ENCODE peak calls at places on chromosomes 3 and 15, in ten cellular contexts. X is GM10248; M is fibroblast of villous mesenchyme; R is CD4-positive, alpha-beta T cell; A is neural crest cell; S is GM12865; O is HCT116; K is pancreas; D is choroid plexus epithelial cell; C is MCF 10A. F is an unnamed sample.

GRCh38 chr15:96626936-96627577 is 296.6 kb downstream of the NR2F2 start:
- DNase-seq in X (no peak), M (peak; percentile 7), R (no peak), A (peak; percentile 9), S (no peak), O (no peak), K (no peak), D (no peak), C (no peak), F (no peak)

GRCh38 chr3:53495518-53496501 is 1.4 kb downstream of the CACNA1D start:
- DNase-seq in X (peak; percentile 31), M (no peak), R (no peak), A (no peak), S (no peak), O (no peak), K (peak; percentile 77), D (no peak), C (no peak), F (no peak)

GRCh38 chr3:103195201-103195600 is 760.4 kb downstream of the ZPLD1 start:
- DNase-seq in X (no peak), M (no peak), R (no peak), A (no peak), S (no peak), O (no peak), K (no peak), D (peak; percentile 12), C (no peak), F (no peak)

GRCh38 chr15:65980824-65981456 is 111.6 kb downstream of the RAB11A start:
- DNase-seq in X (peak; percentile 65), M (peak; percentile 75), R (no peak), A (peak; percentile 40), S (peak; percentile 50), O (peak; percentile 56), K (no peak), D (peak; percentile 92), C (peak; percentile 75), F (peak; percentile 30)

GRCh38 chr15:66742286-66742685 is 40.2 kb downstream of the SMAD6 start:
- DNase-seq in X (no peak), M (no peak), R (no peak), A (no peak), S (no peak), O (no peak), K (no peak), D (no peak), C (no peak), F (no peak)

GRCh38 chr3:167406876-167407492 is 26.9 kb upstream of the ZBBX start:
- DNase-seq in X (peak; percentile 3), M (peak; percentile 28), R (no peak), A (peak; percentile 26), S (peak; percentile 13), O (peak; percentile 58), K (peak; percentile 41), D (peak; percentile 38), C (peak; percentile 85), F (peak; percentile 24)

GRCh38 chr3:185439745-185440466 is 58.9 kb downstream of the TMEM41A start:
- DNase-seq in X (no peak), M (no peak), R (no peak), A (no peak), S (no peak), O (no peak), K (no peak), D (no peak), C (no peak), F (no peak)

GRCh38 chr15:42858999-42859789 is 61.4 kb downstream of the TTBK2 start:
- DNase-seq in X (no peak), M (no peak), R (no peak), A (no peak), S (no peak), O (no peak), K (no peak), D (peak; percentile 20), C (no peak), F (no peak)

GRCh38 chr3:161339517-161340500 is 31.5 kb downstream of the SPTSSB start:
- DNase-seq in X (no peak), M (no peak), R (no peak), A (no peak), S (no peak), O (no peak), K (no peak), D (no peak), C (no peak), F (no peak)

GRCh38 chr3:184134746-184135148 is 411 bp upstream of the EIF2B5 start:
- DNase-seq in X (no peak), M (no peak), R (peak; percentile 8), A (no peak), S (peak; percentile 13), O (no peak), K (no peak), D (peak; percentile 35), C (no peak), F (no peak)

GRCh38 chr15:89758283-89758682 is 7.2 kb upstream of the MESP1 start:
- DNase-seq in X (no peak), M (no peak), R (no peak), A (no peak), S (no peak), O (no peak), K (no peak), D (no peak), C (no peak), F (no peak)

GRCh38 chr3:150567328-150567727 is 20.7 kb downstream of the EIF2A start:
- DNase-seq in X (no peak), M (no peak), R (no peak), A (no peak), S (no peak), O (no peak), K (no peak), D (no peak), C (no peak), F (no peak)

DNA sequence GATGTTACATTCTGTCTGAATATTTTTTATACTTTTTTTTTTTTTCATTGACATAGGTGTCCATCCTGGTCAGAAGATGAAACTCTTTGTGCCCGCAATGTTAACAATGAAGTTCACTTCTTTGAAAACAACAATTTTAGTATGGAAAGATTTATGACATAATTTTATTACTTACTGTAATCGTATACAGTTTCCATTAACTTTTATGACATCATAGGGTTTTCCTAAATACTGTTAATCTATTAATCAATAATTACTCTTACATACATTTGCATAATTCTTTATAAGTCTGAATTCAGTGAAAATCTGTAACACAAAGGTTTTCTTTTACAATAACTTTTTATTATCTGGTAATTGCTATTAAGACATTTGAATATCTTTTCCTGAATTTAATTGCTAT is 17.7 kb downstream of the EIF2A start:
- DNase-seq in X (no peak), M (no peak), R (no peak), A (no peak), S (no peak), O (no peak), K (no peak), D (no peak), C (no peak), F (no peak)
- TF ChIP-seq CTCF in X (no peak), M (no peak), R (no peak), A (no peak), S (no peak), O (no peak), K (no peak), D (no peak), C (no peak), F (no peak)

GRCh38 chr3:128592891-128593290 is 57.7 kb downstream of the RPN1 start:
- DNase-seq in X (no peak), M (no peak), R (no peak), A (no peak), S (no peak), O (no peak), K (no peak), D (no peak), C (no peak), F (no peak)

GRCh38 chr3:128587391-128587790 is 63.2 kb downstream of the RPN1 start:
- DNase-seq in X (no peak), M (no peak), R (no peak), A (no peak), S (no peak), O (no peak), K (no peak), D (no peak), C (no peak), F (no peak)

GRCh38 chr3:128591728-128592426 is 58.7 kb downstream of the RPN1 start:
- DNase-seq in X (no peak), M (no peak), R (no peak), A (no peak), S (no peak), O (no peak), K (no peak), D (no peak), C (no peak), F (no peak)

GRCh38 chr3:128588147-128588546 is 62.5 kb downstream of the RPN1 start:
- DNase-seq in X (no peak), M (no peak), R (no peak), A (no peak), S (no peak), O (no peak), K (no peak), D (no peak), C (no peak), F (no peak)

GRCh38 chr3:128590948-128591347 is 59.7 kb downstream of the RPN1 start:
- DNase-seq in X (no peak), M (peak; percentile 10), R (no peak), A (no peak), S (no peak), O (no peak), K (no peak), D (no peak), C (no peak), F (no peak)
- TF ChIP-seq CTCF in X (no peak), M (peak; percentile 39), R (no peak), A (no peak), S (no peak), O (peak; percentile 44), K (no peak), D (peak; percentile 25), C (no peak), F (no peak)

GRCh38 chr3:11735638-11736037 is 91.9 kb upstream of the VGLL4 start:
- DNase-seq in X (no peak), M (no peak), R (no peak), A (no peak), S (no peak), O (no peak), K (no peak), D (no peak), C (no peak), F (no peak)
- TF ChIP-seq CTCF in X (no peak), M (no peak), R (no peak), A (no peak), S (no peak), O (peak; percentile 2), K (no peak), D (no peak), C (no peak), F (no peak)

DNA sequence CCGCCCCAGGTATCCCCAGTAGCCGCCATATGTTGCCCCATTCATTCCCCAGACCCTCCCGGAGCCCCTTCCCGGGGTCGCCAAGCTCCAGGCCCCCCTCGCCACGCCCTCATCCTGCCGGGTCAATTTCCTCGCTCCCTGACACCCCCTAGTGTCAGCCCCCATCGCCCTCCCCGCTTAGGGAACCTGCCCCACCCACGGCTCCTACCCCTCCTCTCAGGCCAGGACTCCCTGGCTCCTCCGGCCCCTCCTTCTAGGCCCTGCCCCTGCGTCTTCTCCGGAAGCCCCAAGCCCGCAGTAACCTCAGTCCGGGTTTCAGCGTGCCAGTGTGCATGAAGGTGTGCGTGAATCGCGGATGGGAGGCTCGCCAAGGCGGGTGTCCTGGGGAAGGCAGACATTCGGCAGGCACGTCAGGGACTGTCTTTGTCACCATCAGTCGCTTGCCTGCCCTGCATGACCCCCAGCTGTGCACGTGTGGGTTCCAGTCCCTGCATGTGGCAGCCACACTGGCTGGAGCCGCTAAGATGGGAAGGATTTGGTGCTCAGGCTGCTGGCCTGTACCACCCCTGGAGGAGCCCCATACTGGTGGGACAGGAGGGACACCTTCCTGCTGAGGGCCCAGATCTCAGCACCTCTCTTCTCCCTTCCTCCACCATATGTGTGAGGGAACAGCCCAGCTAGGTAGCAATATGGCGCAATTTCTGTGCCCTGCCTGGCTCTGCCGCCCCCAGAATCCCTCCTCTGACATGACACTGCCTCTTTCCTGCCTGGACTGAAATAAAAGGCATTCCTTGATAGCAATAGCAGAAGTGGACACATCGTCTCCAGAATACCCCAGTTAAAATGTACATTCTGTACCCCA is 704 bp downstream of the DISP2 start:
- DNase-seq in X (no peak), M (no peak), R (no peak), A (peak; percentile 24), S (peak; percentile 29), O (no peak), K (peak; percentile 85), D (no peak), C (no peak), F (no peak)
- TF ChIP-seq CTCF in X (no peak), M (no peak), R (no peak), A (no peak), S (no peak), O (peak; percentile 3), K (no peak), D (no peak), C (no peak), F (no peak)

F was measured in prostate gland.